ENCODE peak calls at places on chromosomes 2 and 18, in eight cellular contexts. One of them, this sample, is unnamed.

GRCh38 chr18:28831908-28832307 is 655.0 kb upstream of the CDH2 start:
- DNase-seq in H9: no peak
- DNase-seq in retina: no peak
- DNase-seq in iris pigment epithelial cell: no peak
- DNase-seq in stromal cell of bone marrow: no peak
- DNase-seq in NCI-H1092: no peak
- DNase-seq in sigmoid colon: no peak
- DNase-seq in astrocyte of the spinal cord: no peak
- DNase-seq in this sample: no peak

GRCh38 chr2:181309161-181309560 is 148.0 kb upstream of the ITGA4 start:
- DNase-seq in NCI-H1092: no peak
- DNase-seq in H9: no peak
- DNase-seq in astrocyte of the spinal cord: no peak
- DNase-seq in sigmoid colon: no peak
- DNase-seq in iris pigment epithelial cell: no peak
- DNase-seq in stromal cell of bone marrow: no peak
- DNase-seq in retina: no peak
- DNase-seq in this sample: no peak

GRCh38 chr2:218323526-218324472 is 31.5 kb upstream of the TMBIM1 start:
- DNase-seq in sigmoid colon: no peak
- DNase-seq in iris pigment epithelial cell: peak; percentile 76
- DNase-seq in astrocyte of the spinal cord: peak; percentile 15
- DNase-seq in NCI-H1092: no peak
- DNase-seq in H9: peak; percentile 86
- DNase-seq in stromal cell of bone marrow: no peak
- DNase-seq in retina: peak; percentile 68
- DNase-seq in this sample: peak; percentile 81

GRCh38 chr18:8826514-8826913 is 121.2 kb downstream of the MTCL1 start:
- DNase-seq in iris pigment epithelial cell: no peak
- DNase-seq in sigmoid colon: no peak
- DNase-seq in H9: no peak
- DNase-seq in retina: no peak
- DNase-seq in NCI-H1092: no peak
- DNase-seq in stromal cell of bone marrow: no peak
- DNase-seq in astrocyte of the spinal cord: no peak
- DNase-seq in this sample: no peak

GRCh38 chr18:773980-774624 is 37.9 kb downstream of the YES1 start:
- DNase-seq in NCI-H1092: no peak
- DNase-seq in sigmoid colon: no peak
- DNase-seq in retina: no peak
- DNase-seq in astrocyte of the spinal cord: no peak
- DNase-seq in iris pigment epithelial cell: no peak
- DNase-seq in H9: no peak
- DNase-seq in stromal cell of bone marrow: no peak
- DNase-seq in this sample: no peak

GRCh38 chr18:44771957-44772917 is 91.5 kb downstream of the SETBP1 start:
- DNase-seq in H9: no peak
- DNase-seq in astrocyte of the spinal cord: peak; percentile 91
- DNase-seq in iris pigment epithelial cell: no peak
- DNase-seq in retina: no peak
- DNase-seq in NCI-H1092: no peak
- DNase-seq in sigmoid colon: peak; percentile 74
- DNase-seq in stromal cell of bone marrow: peak; percentile 19
- DNase-seq in this sample: peak; percentile 70

GRCh38 chr2:230343747-230344146 is 16.8 kb downstream of the SP140L start:
- DNase-seq in H9: no peak
- DNase-seq in astrocyte of the spinal cord: no peak
- DNase-seq in sigmoid colon: no peak
- DNase-seq in retina: no peak
- DNase-seq in stromal cell of bone marrow: no peak
- DNase-seq in iris pigment epithelial cell: peak; percentile 59
- DNase-seq in NCI-H1092: no peak
- DNase-seq in this sample: no peak

GRCh38 chr18:49368161-49368875 is 92.1 kb downstream of the DYM start:
- DNase-seq in astrocyte of the spinal cord: no peak
- DNase-seq in sigmoid colon: no peak
- DNase-seq in stromal cell of bone marrow: no peak
- DNase-seq in retina: no peak
- DNase-seq in NCI-H1092: no peak
- DNase-seq in iris pigment epithelial cell: no peak
- DNase-seq in H9: no peak
- DNase-seq in this sample: no peak

GRCh38 chr18:48629730-48630324 is 91.0 kb downstream of the CTIF start:
- DNase-seq in stromal cell of bone marrow: peak; percentile 74
- DNase-seq in NCI-H1092: no peak
- DNase-seq in H9: no peak
- DNase-seq in sigmoid colon: peak; percentile 65
- DNase-seq in retina: no peak
- DNase-seq in astrocyte of the spinal cord: peak; percentile 98
- DNase-seq in iris pigment epithelial cell: peak; percentile 95
- DNase-seq in this sample: no peak

GRCh38 chr2:3761328-3761727 is 58.0 kb downstream of the DCDC2C start:
- DNase-seq in astrocyte of the spinal cord: no peak
- DNase-seq in iris pigment epithelial cell: no peak
- DNase-seq in NCI-H1092: no peak
- DNase-seq in H9: no peak
- DNase-seq in sigmoid colon: no peak
- DNase-seq in retina: no peak
- DNase-seq in stromal cell of bone marrow: no peak
- DNase-seq in this sample: no peak

GRCh38 chr2:188975497-188976102 is 1.4 kb downstream of the COL3A1 start:
- DNase-seq in NCI-H1092: no peak
- DNase-seq in stromal cell of bone marrow: peak; percentile 95
- DNase-seq in retina: no peak
- DNase-seq in H9: peak; percentile 31
- DNase-seq in iris pigment epithelial cell: peak; percentile 97
- DNase-seq in astrocyte of the spinal cord: peak; percentile 87
- DNase-seq in sigmoid colon: peak; percentile 86
- DNase-seq in this sample: peak; percentile 60

GRCh38 chr2:27779417-27780055 is 8.0 kb downstream of the MRPL33 start:
- DNase-seq in NCI-H1092: no peak
- DNase-seq in H9: no peak
- DNase-seq in sigmoid colon: no peak
- DNase-seq in astrocyte of the spinal cord: no peak
- DNase-seq in iris pigment epithelial cell: no peak
- DNase-seq in retina: no peak
- DNase-seq in stromal cell of bone marrow: no peak
- DNase-seq in this sample: no peak

This sample was measured in sciatic nerve.